ENCODE peak calls at places on chromosome 22, in seven cellular contexts. C is HCT116, F is GM12878, N is H1, G is HEK293T, M is HepG2, K is K562. P is an unnamed sample.

GRCh38 chr22:46073683-46074504 is 76.4 kb upstream of the PPARA start:
- DNase-seq in C (no peak), F (no peak), N (no peak), G (no peak), M (no peak), K (no peak), P (peak)

GRCh38 chr22:17110791-17111550 is 10.2 kb downstream of the TMEM121B start:
- DNase-seq in C (no peak), F (no peak), N (no peak), G (no peak), M (no peak), K (no peak), P (no peak)

GRCh38 chr22:47010211-47010610 is 247.8 kb downstream of the TBC1D22A start:
- DNase-seq in C (no peak), F (no peak), N (no peak), G (no peak), M (no peak), K (no peak), P (no peak)

GRCh38 chr22:29359469-29359868 is 28.9 kb downstream of the AP1B1 start:
- DNase-seq in C (peak), F (no peak), N (no peak), G (peak), M (peak), K (peak), P (peak)

GRCh38 chr22:31650391-31650790 is 11.6 kb downstream of the PISD start:
- DNase-seq in C (no peak), F (no peak), N (no peak), G (no peak), M (no peak), K (no peak), P (no peak)

GRCh38 chr22:43262990-43263644 is 76.2 kb upstream of the TTLL12 start:
- DNase-seq in C (no peak), F (peak), N (no peak), G (peak), M (peak), K (peak), P (no peak)

GRCh38 chr22:48953830-48954229 is 873.8 kb downstream of the BRD1 start:
- DNase-seq in C (no peak), F (no peak), N (no peak), G (no peak), M (no peak), K (no peak), P (no peak)

GRCh38 chr22:20205464-20205963 is 54.7 kb upstream of the CCDC188 start:
- DNase-seq in C (no peak), F (no peak), N (no peak), G (no peak), M (no peak), K (no peak), P (no peak)

GRCh38 chr22:30238661-30239420 is 7.7 kb downstream of the LIF start:
- DNase-seq in C (no peak), F (no peak), N (no peak), G (no peak), M (no peak), K (peak), P (peak)

GRCh38 chr22:50199836-50200332 is 927 bp upstream of the SELENOO start:
- DNase-seq in C (no peak), F (no peak), N (no peak), G (no peak), M (no peak), K (no peak), P (peak)

GRCh38 chr22:19715286-19715939 is 1.1 kb downstream of the SEPTIN5 start:
- DNase-seq in C (no peak), F (no peak), N (no peak), G (no peak), M (no peak), K (no peak), P (no peak)

GRCh38 chr22:17213976-17214375 is 5.3 kb downstream of the ADA2 start:
- DNase-seq in C (peak), F (no peak), N (no peak), G (peak), M (peak), K (peak), P (peak)

GRCh38 chr22:30246962-30247376 is 410 bp upstream of the LIF start:
- DNase-seq in C (no peak), F (no peak), N (no peak), G (no peak), M (no peak), K (no peak), P (no peak)

GRCh38 chr22:19321757-19322156 is 30.2 kb upstream of the CLTCL1 start:
- DNase-seq in C (no peak), F (no peak), N (no peak), G (no peak), M (no peak), K (no peak), P (no peak)

GRCh38 chr22:24400726-24401596 is 26.4 kb upstream of the ADORA2A start:
- DNase-seq in C (no peak), F (peak), N (no peak), G (no peak), M (no peak), K (no peak), P (no peak)

GRCh38 chr22:24401824-24402434 is 25.5 kb upstream of the ADORA2A start:
- DNase-seq in C (no peak), F (no peak), N (no peak), G (no peak), M (no peak), K (no peak), P (no peak)

GRCh38 chr22:24402460-24403192 is 24.8 kb upstream of the ADORA2A start:
- DNase-seq in C (peak), F (peak), N (no peak), G (no peak), M (peak), K (no peak), P (no peak)

GRCh38 chr22:24400037-24400725 is 27.2 kb upstream of the ADORA2A start:
- DNase-seq in C (no peak), F (peak), N (no peak), G (no peak), M (no peak), K (no peak), P (no peak)

GRCh38 chr22:24398409-24398808 is 29.0 kb upstream of the ADORA2A start:
- DNase-seq in C (no peak), F (no peak), N (no peak), G (no peak), M (no peak), K (no peak), P (no peak)
- TF ChIP-seq SP1 in C (no peak), F (no peak), N (no peak), G (no peak), M (no peak), K (no peak), P (no peak)

DNA sequence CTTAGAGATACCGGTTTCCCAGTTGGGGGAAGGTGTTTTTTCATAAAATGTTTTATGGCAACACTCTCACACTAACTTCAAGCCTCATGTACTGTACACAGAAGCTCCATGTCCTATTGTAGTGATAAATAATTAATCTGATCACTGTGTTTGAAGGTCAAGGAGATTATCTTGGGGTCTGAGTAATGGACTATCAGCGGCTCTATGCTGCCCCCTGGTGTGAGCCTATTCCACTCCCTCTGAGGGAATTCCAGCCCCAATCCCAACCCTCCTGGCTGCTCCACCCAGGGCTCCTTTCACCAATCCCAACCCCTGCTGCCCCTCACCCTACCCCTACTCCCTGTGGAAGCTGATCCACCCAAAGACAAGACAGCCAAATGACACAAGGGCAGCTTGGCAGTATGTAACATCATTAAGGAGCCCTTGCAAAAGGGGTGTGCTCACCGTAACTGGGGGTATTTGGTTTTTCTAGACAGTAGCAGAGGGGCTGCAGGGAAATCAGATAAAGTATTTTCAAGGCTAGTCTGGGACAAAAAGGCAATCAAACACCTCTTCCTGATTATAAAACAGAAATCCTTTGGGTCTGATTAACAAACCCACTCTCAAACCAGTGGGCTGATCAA is 22.3 kb downstream of the HPS4 start:
- DNase-seq in C (peak), F (no peak), N (peak), G (peak), M (peak), K (peak), P (peak)
- TF ChIP-seq SP1 in C (no peak), F (no peak), N (no peak), G (no peak), M (no peak), K (no peak), P (no peak)

DNA sequence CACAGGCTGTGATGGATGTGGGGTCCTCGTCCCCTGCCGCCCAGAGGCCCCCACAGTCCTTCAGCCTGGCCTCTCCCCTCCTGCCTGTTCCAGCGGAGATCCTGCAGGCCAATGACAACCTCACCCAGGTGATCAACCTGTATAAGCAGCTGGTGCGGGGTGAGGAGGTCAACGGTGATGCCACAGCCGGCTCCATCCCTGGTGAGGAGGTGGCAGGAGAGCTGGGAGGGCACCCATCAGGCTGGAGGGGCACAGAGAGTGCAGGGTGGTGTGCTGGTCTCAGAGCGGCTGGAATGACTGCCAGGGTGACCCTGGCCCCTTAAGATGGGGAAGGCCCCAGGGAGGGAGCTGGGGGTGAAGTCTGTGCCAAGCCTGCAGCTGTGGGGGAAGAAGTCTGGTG is 14.6 kb upstream of the SH3BP1 start:
- DNase-seq in C (no peak), F (no peak), N (no peak), G (no peak), M (no peak), K (no peak), P (no peak)
- TF ChIP-seq SP1 in C (no peak), F (no peak), N (no peak), G (no peak), M (no peak), K (no peak), P (no peak)

GRCh38 chr22:23064381-23065068 is 5.8 kb upstream of the GNAZ start:
- DNase-seq in C (no peak), F (no peak), N (no peak), G (no peak), M (no peak), K (no peak), P (peak)
- TF ChIP-seq SP1 in C (no peak), F (no peak), N (no peak), G (no peak), M (no peak), K (no peak), P (no peak)

GRCh38 chr22:41003976-41004375 is 52.8 kb downstream of the RBX1 start:
- DNase-seq in C (no peak), F (no peak), N (no peak), G (no peak), M (no peak), K (no peak), P (no peak)

GRCh38 chr22:41000040-41000565 is 48.9 kb downstream of the RBX1 start:
- DNase-seq in C (no peak), F (no peak), N (no peak), G (no peak), M (no peak), K (no peak), P (no peak)

GRCh38 chr22:41001722-41002122 is 50.5 kb downstream of the RBX1 start:
- DNase-seq in C (no peak), F (no peak), N (no peak), G (no peak), M (peak), K (no peak), P (no peak)

GRCh38 chr22:41003041-41003440 is 51.9 kb downstream of the RBX1 start:
- DNase-seq in C (no peak), F (no peak), N (no peak), G (no peak), M (peak), K (no peak), P (no peak)

GRCh38 chr22:41000941-41001721 is 50.0 kb downstream of the RBX1 start:
- DNase-seq in C (no peak), F (no peak), N (no peak), G (no peak), M (no peak), K (no peak), P (no peak)
- TF ChIP-seq SP1 in C (no peak), F (no peak), N (no peak), G (no peak), M (no peak), K (no peak), P (no peak)

P was measured in WTC11.